ENCODE peak calls at places on chromosomes 4 and X, in nine cellular contexts. One of them, this sample, is unnamed.

GRCh38 chrX:154784149-154784985 is 20.9 kb downstream of the MPP1 start:
- DNase-seq in astrocyte of the hippocampus: no peak
- DNase-seq in GM10248: no peak
- DNase-seq in A172: no peak
- DNase-seq in astrocyte of the spinal cord: no peak
- DNase-seq in nucleus accumbens: no peak
- DNase-seq in tibial artery: no peak
- DNase-seq in HT1080: no peak
- DNase-seq in NCI-H1417: no peak
- DNase-seq in this sample: no peak

GRCh38 chrX:65127804-65128203 is 151.6 kb upstream of the ZC4H2 start:
- DNase-seq in A172: no peak
- DNase-seq in NCI-H1417: no peak
- DNase-seq in GM10248: no peak
- DNase-seq in tibial artery: no peak
- DNase-seq in astrocyte of the hippocampus: no peak
- DNase-seq in nucleus accumbens: no peak
- DNase-seq in astrocyte of the spinal cord: no peak
- DNase-seq in HT1080: peak
- DNase-seq in this sample: no peak

GRCh38 chrX:13747836-13748235 is 13.3 kb downstream of the OFD1 start:
- DNase-seq in nucleus accumbens: no peak
- DNase-seq in NCI-H1417: peak
- DNase-seq in GM10248: no peak
- DNase-seq in A172: peak
- DNase-seq in tibial artery: no peak
- DNase-seq in astrocyte of the spinal cord: peak
- DNase-seq in HT1080: peak
- DNase-seq in astrocyte of the hippocampus: peak
- DNase-seq in this sample: no peak

GRCh38 chr4:188941524-188942109 is 802.4 kb downstream of the TRIML1 start:
- DNase-seq in HT1080: peak
- DNase-seq in A172: peak
- DNase-seq in nucleus accumbens: no peak
- DNase-seq in NCI-H1417: no peak
- DNase-seq in astrocyte of the hippocampus: peak
- DNase-seq in astrocyte of the spinal cord: peak
- DNase-seq in tibial artery: no peak
- DNase-seq in GM10248: no peak
- DNase-seq in this sample: peak

GRCh38 chr4:79049840-79050520 is 110.7 kb upstream of the PAQR3 start:
- DNase-seq in NCI-H1417: peak
- DNase-seq in tibial artery: no peak
- DNase-seq in nucleus accumbens: no peak
- DNase-seq in astrocyte of the spinal cord: peak
- DNase-seq in astrocyte of the hippocampus: no peak
- DNase-seq in HT1080: no peak
- DNase-seq in A172: no peak
- DNase-seq in GM10248: no peak
- DNase-seq in this sample: no peak

GRCh38 chrX:21734175-21734574 is 23.7 kb downstream of the SMPX start:
- DNase-seq in tibial artery: no peak
- DNase-seq in A172: no peak
- DNase-seq in GM10248: no peak
- DNase-seq in astrocyte of the hippocampus: no peak
- DNase-seq in HT1080: no peak
- DNase-seq in NCI-H1417: no peak
- DNase-seq in nucleus accumbens: no peak
- DNase-seq in astrocyte of the spinal cord: no peak
- DNase-seq in this sample: no peak

GRCh38 chr4:111761531-111761930 is 383.7 kb upstream of the FAM241A start:
- DNase-seq in GM10248: no peak
- DNase-seq in astrocyte of the spinal cord: no peak
- DNase-seq in nucleus accumbens: no peak
- DNase-seq in astrocyte of the hippocampus: no peak
- DNase-seq in tibial artery: no peak
- DNase-seq in NCI-H1417: no peak
- DNase-seq in HT1080: no peak
- DNase-seq in A172: no peak
- DNase-seq in this sample: no peak

GRCh38 chr4:53659112-53659511 is 67.8 kb upstream of the LNX1 start:
- DNase-seq in NCI-H1417: no peak
- DNase-seq in astrocyte of the spinal cord: no peak
- DNase-seq in GM10248: no peak
- DNase-seq in nucleus accumbens: no peak
- DNase-seq in HT1080: no peak
- DNase-seq in tibial artery: no peak
- DNase-seq in astrocyte of the hippocampus: no peak
- DNase-seq in A172: no peak
- DNase-seq in this sample: no peak

GRCh38 chr4:21535901-21536300 is 412.7 kb downstream of the KCNIP4 start:
- DNase-seq in nucleus accumbens: no peak
- DNase-seq in A172: no peak
- DNase-seq in NCI-H1417: no peak
- DNase-seq in astrocyte of the spinal cord: no peak
- DNase-seq in HT1080: no peak
- DNase-seq in astrocyte of the hippocampus: no peak
- DNase-seq in tibial artery: no peak
- DNase-seq in GM10248: no peak
- DNase-seq in this sample: no peak

GRCh38 chr4:74054483-74055032 is 16.1 kb upstream of the CXCL3 start:
- DNase-seq in A172: no peak
- DNase-seq in NCI-H1417: peak
- DNase-seq in astrocyte of the spinal cord: no peak
- DNase-seq in GM10248: no peak
- DNase-seq in tibial artery: no peak
- DNase-seq in astrocyte of the hippocampus: no peak
- DNase-seq in nucleus accumbens: no peak
- DNase-seq in HT1080: no peak
- DNase-seq in this sample: no peak

GRCh38 chr4:8144359-8144758 is 14.3 kb downstream of the ABLIM2 start:
- DNase-seq in HT1080: no peak
- DNase-seq in A172: no peak
- DNase-seq in nucleus accumbens: no peak
- DNase-seq in astrocyte of the hippocampus: peak
- DNase-seq in GM10248: no peak
- DNase-seq in astrocyte of the spinal cord: no peak
- DNase-seq in tibial artery: no peak
- DNase-seq in NCI-H1417: peak
- DNase-seq in this sample: no peak

GRCh38 chr4:7909966-7910720 is 29.5 kb downstream of the AFAP1 start:
- DNase-seq in astrocyte of the hippocampus: peak
- DNase-seq in GM10248: no peak
- DNase-seq in A172: no peak
- DNase-seq in nucleus accumbens: no peak
- DNase-seq in astrocyte of the spinal cord: no peak
- DNase-seq in tibial artery: no peak
- DNase-seq in NCI-H1417: no peak
- DNase-seq in HT1080: no peak
- DNase-seq in this sample: no peak

GRCh38 chr4:116585240-116585639 is 500.1 kb downstream of the TRAM1L1 start:
- DNase-seq in NCI-H1417: peak
- DNase-seq in HT1080: no peak
- DNase-seq in A172: no peak
- DNase-seq in astrocyte of the spinal cord: no peak
- DNase-seq in nucleus accumbens: no peak
- DNase-seq in GM10248: no peak
- DNase-seq in tibial artery: no peak
- DNase-seq in astrocyte of the hippocampus: no peak
- DNase-seq in this sample: no peak

GRCh38 chr4:1614049-1614448 is 70.1 kb downstream of the FAM53A start:
- DNase-seq in tibial artery: no peak
- DNase-seq in astrocyte of the hippocampus: no peak
- DNase-seq in HT1080: no peak
- DNase-seq in A172: no peak
- DNase-seq in nucleus accumbens: no peak
- DNase-seq in GM10248: no peak
- DNase-seq in NCI-H1417: no peak
- DNase-seq in astrocyte of the spinal cord: no peak
- DNase-seq in this sample: no peak

GRCh38 chrX:153769865-153770605 is 6.0 kb downstream of the PLXNB3 start:
- DNase-seq in A172: no peak
- DNase-seq in GM10248: no peak
- DNase-seq in astrocyte of the spinal cord: no peak
- DNase-seq in astrocyte of the hippocampus: no peak
- DNase-seq in NCI-H1417: no peak
- DNase-seq in HT1080: no peak
- DNase-seq in nucleus accumbens: no peak
- DNase-seq in tibial artery: no peak
- DNase-seq in this sample: no peak

GRCh38 chr4:2482693-2483092 is 13.8 kb downstream of the RNF4 start:
- DNase-seq in NCI-H1417: no peak
- DNase-seq in astrocyte of the hippocampus: peak
- DNase-seq in astrocyte of the spinal cord: peak
- DNase-seq in tibial artery: no peak
- DNase-seq in nucleus accumbens: no peak
- DNase-seq in HT1080: no peak
- DNase-seq in A172: no peak
- DNase-seq in GM10248: peak
- DNase-seq in this sample: no peak

GRCh38 chr4:61359301-61359700 is 159.2 kb downstream of the ADGRL3 start:
- DNase-seq in astrocyte of the hippocampus: no peak
- DNase-seq in tibial artery: no peak
- DNase-seq in HT1080: no peak
- DNase-seq in A172: no peak
- DNase-seq in nucleus accumbens: no peak
- DNase-seq in NCI-H1417: no peak
- DNase-seq in GM10248: no peak
- DNase-seq in astrocyte of the spinal cord: no peak
- DNase-seq in this sample: no peak

GRCh38 chrX:12814434-12814833 is 23.2 kb downstream of the PRPS2 start:
- DNase-seq in HT1080: peak
- DNase-seq in nucleus accumbens: peak
- DNase-seq in A172: peak
- DNase-seq in GM10248: peak
- DNase-seq in tibial artery: no peak
- DNase-seq in astrocyte of the hippocampus: peak
- DNase-seq in astrocyte of the spinal cord: peak
- DNase-seq in NCI-H1417: peak
- DNase-seq in this sample: no peak

GRCh38 chr4:38752393-38752961 is 30.3 kb downstream of the TLR10 start:
- DNase-seq in tibial artery: no peak
- DNase-seq in astrocyte of the hippocampus: peak
- DNase-seq in A172: peak
- DNase-seq in astrocyte of the spinal cord: peak
- DNase-seq in nucleus accumbens: no peak
- DNase-seq in HT1080: peak
- DNase-seq in NCI-H1417: no peak
- DNase-seq in GM10248: peak
- DNase-seq in this sample: no peak

GRCh38 chr4:158858410-158859189 is 89.8 kb downstream of the FNIP2 start:
- DNase-seq in A172: peak
- DNase-seq in astrocyte of the hippocampus: no peak
- DNase-seq in NCI-H1417: no peak
- DNase-seq in tibial artery: no peak
- DNase-seq in astrocyte of the spinal cord: peak
- DNase-seq in GM10248: no peak
- DNase-seq in nucleus accumbens: no peak
- DNase-seq in HT1080: peak
- DNase-seq in this sample: no peak

GRCh38 chr4:7423801-7424552 is 10.8 kb downstream of the PSAPL1 start:
- DNase-seq in HT1080: no peak
- DNase-seq in NCI-H1417: no peak
- DNase-seq in nucleus accumbens: no peak
- DNase-seq in A172: no peak
- DNase-seq in tibial artery: peak
- DNase-seq in GM10248: no peak
- DNase-seq in astrocyte of the hippocampus: peak
- DNase-seq in astrocyte of the spinal cord: no peak
- DNase-seq in this sample: no peak

GRCh38 chrX:101550825-101551767 is 749 bp downstream of the ARMCX1 start:
- DNase-seq in A172: peak
- DNase-seq in astrocyte of the hippocampus: peak
- DNase-seq in tibial artery: peak
- DNase-seq in GM10248: no peak
- DNase-seq in NCI-H1417: no peak
- DNase-seq in astrocyte of the spinal cord: peak
- DNase-seq in nucleus accumbens: peak
- DNase-seq in HT1080: peak
- DNase-seq in this sample: no peak

GRCh38 chrX:30005821-30006220 is 209.5 kb upstream of the MAGEB2 start:
- DNase-seq in astrocyte of the hippocampus: no peak
- DNase-seq in NCI-H1417: no peak
- DNase-seq in GM10248: no peak
- DNase-seq in tibial artery: no peak
- DNase-seq in astrocyte of the spinal cord: no peak
- DNase-seq in HT1080: no peak
- DNase-seq in nucleus accumbens: no peak
- DNase-seq in A172: no peak
- DNase-seq in this sample: no peak

GRCh38 chr4:81166431-81166830 is 48.6 kb downstream of the PRKG2 start:
- DNase-seq in tibial artery: no peak
- DNase-seq in HT1080: no peak
- DNase-seq in NCI-H1417: no peak
- DNase-seq in nucleus accumbens: no peak
- DNase-seq in A172: no peak
- DNase-seq in astrocyte of the spinal cord: peak
- DNase-seq in GM10248: no peak
- DNase-seq in astrocyte of the hippocampus: peak
- DNase-seq in this sample: no peak

This sample was measured in GOT3.